ENCODE peak calls at places on chromosomes 11 and 22, in seven cellular contexts. One of them, this sample, is unnamed. For H3K36me3, the result is how much of the 10 kb centered on the place peaks cover.

GRCh38 chr11:73330569-73331093 is 22.6 kb downstream of the ARHGEF17 start:
- DNase-seq in colonic mucosa: no peak
- DNase-seq in kidney: no peak
- DNase-seq in MM.1S: no peak
- DNase-seq in hepatocyte: peak
- DNase-seq in transverse colon: no peak
- DNase-seq in brain microvascular endothelial cell: peak
- DNase-seq in this sample: no peak

GRCh38 chr11:13249177-13249576 is 28.4 kb upstream of the BMAL1 start:
- DNase-seq in colonic mucosa: no peak
- DNase-seq in kidney: no peak
- DNase-seq in MM.1S: no peak
- DNase-seq in hepatocyte: no peak
- DNase-seq in transverse colon: no peak
- DNase-seq in brain microvascular endothelial cell: no peak
- DNase-seq in this sample: no peak

GRCh38 chr11:73493838-73494598 is 103.9 kb downstream of the FAM168A start:
- DNase-seq in colonic mucosa: no peak
- DNase-seq in kidney: no peak
- DNase-seq in MM.1S: no peak
- DNase-seq in hepatocyte: peak
- DNase-seq in transverse colon: no peak
- DNase-seq in brain microvascular endothelial cell: peak
- DNase-seq in this sample: no peak

GRCh38 chr11:65588199-65589054 is 7.2 kb downstream of the KCNK7 start:
- DNase-seq in colonic mucosa: peak
- DNase-seq in kidney: peak
- DNase-seq in MM.1S: peak
- DNase-seq in hepatocyte: peak
- DNase-seq in transverse colon: peak
- DNase-seq in brain microvascular endothelial cell: no peak
- DNase-seq in this sample: peak

GRCh38 chr11:2260491-2261364 is 9.7 kb downstream of the ASCL2 start:
- DNase-seq in colonic mucosa: peak
- DNase-seq in kidney: peak
- DNase-seq in MM.1S: no peak
- DNase-seq in hepatocyte: no peak
- DNase-seq in transverse colon: no peak
- DNase-seq in brain microvascular endothelial cell: no peak
- DNase-seq in this sample: no peak

GRCh38 chr11:114358711-114359110 is 41.6 kb downstream of the C11orf71 start:
- DNase-seq in colonic mucosa: peak
- DNase-seq in kidney: no peak
- DNase-seq in MM.1S: no peak
- DNase-seq in hepatocyte: no peak
- DNase-seq in transverse colon: no peak
- DNase-seq in brain microvascular endothelial cell: no peak
- DNase-seq in this sample: no peak

GRCh38 chr11:70719516-70719915 is 321.2 kb downstream of the CTTN start:
- DNase-seq in colonic mucosa: no peak
- DNase-seq in kidney: no peak
- DNase-seq in MM.1S: no peak
- DNase-seq in hepatocyte: no peak
- DNase-seq in transverse colon: no peak
- DNase-seq in brain microvascular endothelial cell: no peak
- DNase-seq in this sample: no peak

GRCh38 chr22:39932918-39933649 is 27.1 kb upstream of the TMA7B start:
- DNase-seq in colonic mucosa: peak
- DNase-seq in kidney: no peak
- DNase-seq in MM.1S: peak
- DNase-seq in hepatocyte: peak
- DNase-seq in transverse colon: peak
- DNase-seq in brain microvascular endothelial cell: no peak
- DNase-seq in this sample: no peak

GRCh38 chr11:45651156-45651555 is 14.3 kb downstream of the CHST1 start:
- DNase-seq in colonic mucosa: no peak
- DNase-seq in kidney: no peak
- DNase-seq in MM.1S: no peak
- DNase-seq in hepatocyte: no peak
- DNase-seq in transverse colon: no peak
- DNase-seq in brain microvascular endothelial cell: no peak
- DNase-seq in this sample: peak

GRCh38 chr11:60334005-60334620 is 7.1 kb downstream of the MS4A6E start:
- DNase-seq in colonic mucosa: peak
- DNase-seq in kidney: no peak
- DNase-seq in MM.1S: peak
- DNase-seq in hepatocyte: peak
- DNase-seq in transverse colon: peak
- DNase-seq in brain microvascular endothelial cell: peak
- DNase-seq in this sample: no peak

GRCh38 chr11:1988667-1989317 is 8.8 kb downstream of the H19 start:
- DNase-seq in colonic mucosa: no peak
- DNase-seq in kidney: peak
- DNase-seq in MM.1S: no peak
- DNase-seq in hepatocyte: peak
- DNase-seq in transverse colon: no peak
- DNase-seq in brain microvascular endothelial cell: no peak
- DNase-seq in this sample: peak

GRCh38 chr11:29448246-29448877 is 568.5 kb downstream of the KCNA4 start:
- DNase-seq in colonic mucosa: no peak
- DNase-seq in kidney: no peak
- DNase-seq in MM.1S: no peak
- DNase-seq in hepatocyte: peak
- DNase-seq in transverse colon: no peak
- DNase-seq in brain microvascular endothelial cell: peak
- DNase-seq in this sample: no peak

GRCh38 chr22:47053865-47054185 is 291.4 kb downstream of the TBC1D22A start:
- DNase-seq in colonic mucosa: no peak
- DNase-seq in kidney: peak
- DNase-seq in MM.1S: no peak
- DNase-seq in hepatocyte: peak
- DNase-seq in transverse colon: no peak
- DNase-seq in brain microvascular endothelial cell: peak
- DNase-seq in this sample: no peak

GRCh38 chr11:92702037-92702436 is 267.4 kb upstream of the MTNR1B start:
- DNase-seq in colonic mucosa: no peak
- DNase-seq in kidney: no peak
- DNase-seq in MM.1S: no peak
- DNase-seq in hepatocyte: no peak
- DNase-seq in transverse colon: no peak
- DNase-seq in brain microvascular endothelial cell: peak
- DNase-seq in this sample: no peak

GRCh38 chr22:49149721-49150608 is 677.7 kb downstream of the BRD1 start:
- DNase-seq in colonic mucosa: no peak
- DNase-seq in kidney: no peak
- DNase-seq in MM.1S: no peak
- DNase-seq in hepatocyte: no peak
- DNase-seq in transverse colon: no peak
- DNase-seq in brain microvascular endothelial cell: no peak
- DNase-seq in this sample: no peak

GRCh38 chr11:102773388-102773787 is 7.0 kb downstream of the MMP10 start:
- DNase-seq in colonic mucosa: no peak
- DNase-seq in kidney: no peak
- DNase-seq in MM.1S: no peak
- DNase-seq in hepatocyte: no peak
- DNase-seq in transverse colon: no peak
- DNase-seq in brain microvascular endothelial cell: no peak
- DNase-seq in this sample: no peak

GRCh38 chr11:45945392-45945999 is 23.0 kb downstream of the LARGE2 start:
- DNase-seq in colonic mucosa: no peak
- DNase-seq in kidney: no peak
- DNase-seq in MM.1S: no peak
- DNase-seq in hepatocyte: no peak
- DNase-seq in transverse colon: no peak
- DNase-seq in brain microvascular endothelial cell: no peak
- DNase-seq in this sample: no peak

GRCh38 chr22:29971607-29972006 is 88.6 kb downstream of the MTMR3 start:
- DNase-seq in colonic mucosa: no peak
- DNase-seq in kidney: no peak
- DNase-seq in MM.1S: no peak
- DNase-seq in hepatocyte: no peak
- DNase-seq in transverse colon: no peak
- DNase-seq in brain microvascular endothelial cell: no peak
- DNase-seq in this sample: no peak

GRCh38 chr11:26137651-26138050 is 194.3 kb upstream of the ANO3 start:
- DNase-seq in colonic mucosa: no peak
- DNase-seq in kidney: no peak
- DNase-seq in MM.1S: no peak
- DNase-seq in hepatocyte: no peak
- DNase-seq in transverse colon: no peak
- DNase-seq in brain microvascular endothelial cell: no peak
- DNase-seq in this sample: no peak

GRCh38 chr22:50464451-50464850 is 10.4 kb downstream of the SBF1 start:
- DNase-seq in colonic mucosa: no peak
- DNase-seq in kidney: no peak
- DNase-seq in MM.1S: no peak
- DNase-seq in hepatocyte: no peak
- DNase-seq in transverse colon: no peak
- DNase-seq in brain microvascular endothelial cell: no peak
- DNase-seq in this sample: no peak
- H3K36me3 ChIP-seq in colonic mucosa: under half
- H3K36me3 ChIP-seq in kidney: half or more
- H3K36me3 ChIP-seq in MM.1S: under half
- H3K36me3 ChIP-seq in hepatocyte: under half
- H3K36me3 ChIP-seq in transverse colon: under half
- H3K36me3 ChIP-seq in brain microvascular endothelial cell: half or more
- H3K36me3 ChIP-seq in this sample: half or more

DNA sequence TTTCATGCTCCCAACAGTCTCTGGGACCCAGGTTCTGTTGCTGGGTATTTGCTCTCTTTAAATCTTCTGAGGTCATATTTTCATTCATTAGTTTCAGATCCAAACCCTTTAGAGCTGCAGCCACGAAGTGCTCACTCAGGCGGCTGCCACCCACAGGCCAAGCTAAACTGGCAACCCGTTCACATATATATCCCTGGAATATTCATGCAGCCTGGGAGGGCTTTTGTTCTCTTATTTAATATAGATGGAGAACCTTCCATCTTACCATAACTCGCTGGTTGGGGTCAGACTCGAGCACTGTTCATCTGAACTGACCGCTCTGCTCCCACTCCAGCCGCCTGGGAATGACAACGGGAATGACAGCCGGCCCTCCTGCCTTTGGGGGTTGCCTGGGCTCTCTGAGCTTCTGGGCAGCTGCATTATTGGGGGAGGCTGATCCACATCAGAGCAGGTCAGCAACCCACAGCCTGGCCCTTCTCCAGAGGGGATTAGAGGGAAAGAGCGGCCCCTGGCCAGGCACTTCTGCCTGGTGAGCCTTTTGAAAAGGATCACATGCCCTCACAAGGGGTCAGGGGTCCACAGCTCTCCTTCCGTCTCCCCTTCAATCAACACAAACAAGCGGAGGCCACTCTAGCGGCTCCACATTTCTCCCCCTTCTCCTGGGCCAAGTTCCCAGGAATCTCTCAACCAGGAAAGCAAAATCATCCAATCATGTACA is 11.9 kb downstream of the TMEM184B start:
- DNase-seq in colonic mucosa: no peak
- DNase-seq in kidney: no peak
- DNase-seq in MM.1S: peak
- DNase-seq in hepatocyte: no peak
- DNase-seq in transverse colon: no peak
- DNase-seq in brain microvascular endothelial cell: no peak
- DNase-seq in this sample: no peak
- H3K27ac ChIP-seq in colonic mucosa: peak
- H3K27ac ChIP-seq in kidney: peak
- H3K27ac ChIP-seq in MM.1S: peak
- H3K27ac ChIP-seq in hepatocyte: peak
- H3K27ac ChIP-seq in transverse colon: peak
- H3K27ac ChIP-seq in brain microvascular endothelial cell: no peak
- H3K27ac ChIP-seq in this sample: peak

GRCh38 chr11:33257897-33258630 is 883 bp downstream of the HIPK3 start:
- DNase-seq in colonic mucosa: peak
- DNase-seq in kidney: peak
- DNase-seq in MM.1S: peak
- DNase-seq in hepatocyte: peak
- DNase-seq in transverse colon: peak
- DNase-seq in brain microvascular endothelial cell: peak
- DNase-seq in this sample: peak

GRCh38 chr11:33256031-33256807 is 962 bp upstream of the HIPK3 start:
- DNase-seq in colonic mucosa: no peak
- DNase-seq in kidney: no peak
- DNase-seq in MM.1S: no peak
- DNase-seq in hepatocyte: no peak
- DNase-seq in transverse colon: no peak
- DNase-seq in brain microvascular endothelial cell: no peak
- DNase-seq in this sample: peak

GRCh38 chr11:33256808-33257159 is 397 bp upstream of the HIPK3 start:
- DNase-seq in colonic mucosa: no peak
- DNase-seq in kidney: no peak
- DNase-seq in MM.1S: no peak
- DNase-seq in hepatocyte: no peak
- DNase-seq in transverse colon: no peak
- DNase-seq in brain microvascular endothelial cell: no peak
- DNase-seq in this sample: no peak

GRCh38 chr11:33258631-33259184 is 1.5 kb downstream of the HIPK3 start:
- DNase-seq in colonic mucosa: peak
- DNase-seq in kidney: no peak
- DNase-seq in MM.1S: peak
- DNase-seq in hepatocyte: no peak
- DNase-seq in transverse colon: no peak
- DNase-seq in brain microvascular endothelial cell: peak
- DNase-seq in this sample: no peak

DNA sequence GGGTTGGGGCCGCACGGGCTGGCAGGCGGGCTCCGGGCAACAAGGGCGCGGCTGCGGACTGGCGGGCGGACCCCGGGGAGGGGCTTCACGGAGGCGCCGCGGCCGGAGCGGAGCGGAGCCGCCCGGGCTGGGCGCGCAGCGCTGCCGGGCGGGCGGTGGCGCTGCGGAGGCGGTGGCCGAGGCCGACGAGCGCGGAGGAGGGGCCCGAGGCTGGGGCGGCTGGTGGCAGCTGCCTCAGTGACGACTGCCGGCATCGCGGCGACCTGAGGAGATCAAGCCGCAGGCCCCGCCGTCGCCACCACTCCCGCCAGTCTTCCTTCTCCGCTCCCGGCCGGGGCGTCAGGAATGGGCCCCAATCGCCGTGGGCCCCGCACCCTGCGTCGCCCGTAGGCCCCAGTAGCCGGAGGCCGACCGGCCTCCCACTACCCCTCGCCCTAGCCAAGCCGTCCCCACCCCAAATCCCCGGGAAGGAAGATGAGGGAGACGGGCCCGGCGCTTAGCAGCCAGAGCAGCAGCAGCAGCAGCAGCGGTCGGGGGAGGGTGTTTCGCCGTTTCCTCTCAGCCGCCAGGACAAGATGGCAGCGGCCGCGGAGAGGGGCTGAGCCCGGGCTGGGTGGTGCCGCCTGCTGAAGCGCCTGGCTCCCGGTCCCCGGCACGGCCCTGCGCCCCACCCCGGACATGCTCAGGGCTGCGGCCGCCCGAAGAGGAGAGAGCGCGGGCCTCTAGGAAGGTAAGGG is at the start of gene HIPK3:
- DNase-seq in colonic mucosa: peak
- DNase-seq in kidney: peak
- DNase-seq in MM.1S: peak
- DNase-seq in hepatocyte: peak
- DNase-seq in transverse colon: peak
- DNase-seq in brain microvascular endothelial cell: peak
- DNase-seq in this sample: peak
- TF ChIP-seq CTCF in colonic mucosa: no peak
- TF ChIP-seq CTCF in kidney: peak
- TF ChIP-seq CTCF in MM.1S: no peak
- TF ChIP-seq CTCF in hepatocyte: no peak
- TF ChIP-seq CTCF in transverse colon: peak
- TF ChIP-seq CTCF in brain microvascular endothelial cell: no peak
- TF ChIP-seq CTCF in this sample: peak

GRCh38 chr22:31326877-31327276 is 19.3 kb downstream of the PATZ1 start:
- DNase-seq in colonic mucosa: no peak
- DNase-seq in kidney: no peak
- DNase-seq in MM.1S: no peak
- DNase-seq in hepatocyte: no peak
- DNase-seq in transverse colon: no peak
- DNase-seq in brain microvascular endothelial cell: no peak
- DNase-seq in this sample: no peak
- H3K36me3 ChIP-seq in colonic mucosa: under half
- H3K36me3 ChIP-seq in kidney: under half
- H3K36me3 ChIP-seq in MM.1S: under half
- H3K36me3 ChIP-seq in hepatocyte: under half
- H3K36me3 ChIP-seq in transverse colon: under half
- H3K36me3 ChIP-seq in brain microvascular endothelial cell: under half
- H3K36me3 ChIP-seq in this sample: half or more